ENCODE peak calls at places on chromosomes 2 and 18, in seven cellular contexts. W is tibial nerve, N is pancreas, J is heart left ventricle, Y is uterus, H is neural progenitor cell, D is colonic mucosa. F is an unnamed sample. For H3K4me1 and H3K27me3, the result is how much of the 10 kb centered on the place peaks cover.

GRCh38 chr2:206642075-206643025 is at the start of gene FAM237A:
- DNase-seq in W (peak), N (peak), Y (no peak), D (peak), J (peak), H (peak), F (no peak)

GRCh38 chr2:188870289-188870688 is 103.9 kb upstream of the COL3A1 start:
- DNase-seq in W (no peak), D (no peak), H (no peak), J (no peak), Y (no peak), N (no peak), F (no peak)

GRCh38 chr2:127004893-127005600 is 101.9 kb downstream of the BIN1 start:
- DNase-seq in W (no peak), H (no peak), J (no peak), D (no peak), Y (no peak), N (no peak), F (no peak)

GRCh38 chr18:53551868-53552426 is 672.5 kb downstream of the MBD2 start:
- DNase-seq in J (no peak), Y (no peak), W (peak), N (no peak), H (no peak), D (no peak), F (no peak)

GRCh38 chr2:120968307-120969015 is 232.8 kb downstream of the GLI2 start:
- DNase-seq in H (no peak), J (no peak), W (no peak), N (no peak), D (no peak), Y (no peak), F (no peak)

GRCh38 chr18:36127866-36128845 is 984 bp downstream of the SLC39A6 start:
- DNase-seq in Y (no peak), D (peak), W (no peak), J (no peak), H (peak), N (peak), F (no peak)

GRCh38 chr2:157809212-157809611 is 66.9 kb downstream of the ACVR1 start:
- DNase-seq in N (no peak), D (no peak), J (no peak), W (no peak), Y (no peak), H (no peak), F (no peak)

GRCh38 chr2:105746177-105747080 is 1.7 kb downstream of the NCK2 start:
- DNase-seq in J (no peak), H (peak), W (peak), Y (peak), D (peak), N (peak), F (peak)

GRCh38 chr2:12196495-12196894 is 450.1 kb downstream of the LPIN1 start:
- DNase-seq in H (no peak), W (no peak), Y (no peak), D (no peak), N (no peak), J (no peak), F (no peak)

GRCh38 chr2:43088148-43089073 is 138.0 kb downstream of the ZFP36L2 start:
- DNase-seq in D (no peak), H (no peak), W (no peak), Y (no peak), N (no peak), J (no peak), F (no peak)

GRCh38 chr2:43084699-43085091 is 141.7 kb downstream of the ZFP36L2 start:
- DNase-seq in H (no peak), W (peak), D (no peak), Y (peak), J (no peak), N (no peak), F (no peak)

GRCh38 chr2:43086451-43087221 is 139.8 kb downstream of the ZFP36L2 start:
- DNase-seq in W (peak), J (peak), N (no peak), Y (peak), H (peak), D (no peak), F (peak)

GRCh38 chr2:43090317-43090716 is 136.1 kb downstream of the ZFP36L2 start:
- DNase-seq in Y (no peak), W (no peak), N (no peak), D (no peak), J (no peak), H (no peak), F (no peak)

DNA sequence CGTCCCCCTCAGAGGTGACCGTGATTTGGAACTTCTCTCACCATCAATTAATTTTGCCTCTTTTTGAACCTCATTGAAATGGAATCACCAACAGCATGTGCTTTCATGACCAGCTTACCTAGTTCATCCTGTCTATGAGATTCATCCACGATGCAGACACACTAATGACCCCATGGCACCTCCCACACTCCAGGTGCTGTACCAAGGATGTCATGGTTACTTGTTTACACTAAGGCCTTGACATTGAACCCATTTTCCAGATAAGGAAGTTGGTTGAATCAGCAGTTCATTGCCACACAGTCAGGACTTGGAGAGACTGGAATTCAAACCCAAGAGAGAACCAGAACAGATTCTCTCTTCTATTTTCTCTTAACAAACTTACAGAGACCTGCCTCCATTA is 139.0 kb downstream of the ZFP36L2 start:
- DNase-seq in W (no peak), J (no peak), N (no peak), H (no peak), Y (no peak), D (no peak), F (no peak)
- H3K4me1 ChIP-seq in W (under half), J (half or more), N (under half), H (under half), Y (under half), D (under half), F (half or more)

GRCh38 chr2:161424179-161424763 is 8.2 kb downstream of the TBR1 start:
- DNase-seq in Y (no peak), J (no peak), W (no peak), N (no peak), H (peak), D (no peak), F (no peak)
- H3K27me3 ChIP-seq in Y (half or more), J (half or more), W (half or more), N (under half), H (half or more), D (half or more), F (under half)

GRCh38 chr2:1729264-1729663 is 15.1 kb downstream of the PXDN start:
- DNase-seq in J (no peak), W (no peak), N (no peak), D (peak), Y (peak), H (no peak), F (no peak)

GRCh38 chr2:1731963-1732768 is 12.1 kb downstream of the PXDN start:
- DNase-seq in W (peak), J (no peak), Y (peak), D (peak), N (no peak), H (peak), F (no peak)

GRCh38 chr2:1730047-1730937 is 14.0 kb downstream of the PXDN start:
- DNase-seq in H (peak), D (peak), N (no peak), J (no peak), W (no peak), Y (peak), F (no peak)

GRCh38 chr2:1728821-1729220 is 15.5 kb downstream of the PXDN start:
- DNase-seq in D (peak), H (peak), W (no peak), J (no peak), Y (peak), N (peak), F (no peak)

DNA sequence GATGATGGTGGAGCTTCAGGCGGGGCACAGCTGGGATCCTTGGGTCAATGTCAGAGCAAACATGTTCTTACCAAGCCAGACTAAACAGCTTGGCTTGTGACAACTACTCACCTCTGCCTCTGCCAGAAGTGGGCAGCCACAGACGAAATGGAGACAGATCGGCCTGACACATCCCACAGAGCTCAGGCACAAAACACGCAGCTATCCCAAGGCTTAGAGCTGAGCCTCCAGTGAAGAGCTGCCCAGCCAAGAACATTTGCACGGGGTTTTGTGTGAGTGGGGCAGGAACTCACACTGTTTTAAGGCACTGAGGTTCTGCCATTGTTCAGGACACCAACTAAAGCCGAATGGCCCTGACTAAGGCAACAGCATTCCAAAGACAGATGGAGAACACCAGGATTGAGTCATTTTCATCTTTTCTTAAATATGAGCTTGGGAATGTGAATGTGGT is 12.8 kb downstream of the PXDN start:
- DNase-seq in W (no peak), D (no peak), Y (no peak), H (peak), J (no peak), N (no peak), F (no peak)
- H3K4me1 ChIP-seq in W (under half), D (under half), Y (under half), H (under half), J (half or more), N (under half), F (under half)

DNA sequence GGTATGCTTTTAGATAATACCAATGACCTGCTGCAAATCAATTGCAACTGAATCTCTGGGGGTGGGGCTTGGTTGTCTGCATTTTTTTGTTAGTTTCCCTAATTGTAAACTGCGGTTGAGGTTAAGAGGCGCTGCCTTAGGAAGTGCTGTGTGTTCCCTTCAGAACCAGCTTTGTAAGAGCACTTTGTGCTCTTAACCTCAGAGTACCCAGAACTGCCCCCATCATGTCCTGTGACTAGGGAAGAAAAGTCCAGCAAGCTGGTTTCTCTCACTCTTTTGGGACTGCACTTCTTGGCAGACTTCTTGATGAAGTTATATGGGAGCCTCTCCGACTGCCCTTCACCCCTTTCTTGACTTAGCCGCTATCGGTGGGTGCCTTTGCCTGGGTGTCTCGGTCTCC is 245.5 kb upstream of the CXCR4 start:
- DNase-seq in W (no peak), D (no peak), J (no peak), N (no peak), Y (no peak), H (no peak), F (no peak)
- H3K27me3 ChIP-seq in W (under half), D (under half), J (under half), N (under half), Y (under half), H (under half), F (under half)

GRCh38 chr18:49343179-49343578 is 117.3 kb downstream of the DYM start:
- DNase-seq in W (no peak), J (no peak), Y (no peak), N (no peak), D (no peak), H (no peak), F (no peak)

GRCh38 chr18:49340446-49340845 is 120.0 kb downstream of the DYM start:
- DNase-seq in Y (no peak), W (no peak), H (no peak), N (no peak), D (no peak), J (no peak), F (no peak)

GRCh38 chr18:49344825-49345224 is 115.6 kb downstream of the DYM start:
- DNase-seq in Y (no peak), W (no peak), D (no peak), J (no peak), H (no peak), N (no peak), F (no peak)

GRCh38 chr18:49342690-49343089 is 117.8 kb downstream of the DYM start:
- DNase-seq in Y (no peak), W (no peak), D (no peak), J (no peak), N (no peak), H (no peak), F (no peak)

GRCh38 chr18:49345931-49346696 is 114.3 kb downstream of the DYM start:
- DNase-seq in H (no peak), J (no peak), N (no peak), Y (no peak), D (no peak), W (no peak), F (no peak)
- H3K4me1 ChIP-seq in H (under half), J (under half), N (under half), Y (under half), D (under half), W (under half), F (under half)

DNA sequence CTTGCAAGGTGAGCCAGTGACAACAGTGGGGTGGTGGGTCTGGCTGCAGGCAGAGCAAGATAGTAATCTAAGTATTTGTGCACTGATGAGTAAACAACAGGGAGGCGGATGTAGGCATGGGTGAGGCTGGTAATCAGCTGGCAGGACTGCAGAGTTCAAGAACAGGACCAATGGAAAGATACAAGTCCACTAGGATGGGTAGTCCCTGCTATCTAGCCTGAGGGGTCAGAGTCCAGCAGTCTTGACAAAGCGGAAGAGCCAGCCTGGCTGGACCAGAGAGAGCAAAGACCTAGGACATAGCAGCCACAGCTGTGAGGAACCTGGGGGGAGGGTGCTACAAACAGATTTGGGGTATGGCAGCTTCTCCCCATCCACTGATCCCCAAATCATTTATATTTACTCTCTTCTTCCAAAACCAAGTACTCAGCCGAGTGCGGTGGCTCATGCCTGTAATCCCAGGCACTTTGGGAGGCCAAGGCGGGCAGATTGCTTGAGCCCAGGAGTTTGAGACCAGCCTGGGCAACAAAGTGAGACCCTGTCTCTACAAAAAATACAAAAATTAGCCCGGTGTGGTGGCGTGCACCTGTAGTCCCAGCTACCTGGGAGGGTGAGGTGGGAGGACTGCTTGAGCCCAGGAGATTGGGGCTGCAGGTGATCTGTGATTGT is 25.9 kb downstream of the VIL1 start:
- DNase-seq in W (no peak), D (peak), N (no peak), H (no peak), Y (no peak), J (no peak), F (no peak)
- H3K27me3 ChIP-seq in W (under half), D (under half), N (under half), H (under half), Y (under half), J (under half), F (under half)

GRCh38 chr18:51030537-51031258 is 685 bp downstream of the SMAD4 start:
- DNase-seq in Y (peak), H (peak), W (peak), D (peak), N (peak), J (peak), F (no peak)
- H3K4me1 ChIP-seq in Y (under half), H (under half), W (under half), D (under half), N (under half), J (half or more), F (under half)